ENCODE peak calls at places on chromosome 1, in six cellular contexts. W is mucosa of gallbladder, X is NCI-H2081 treated with DMSO at 0.1 percent for 48 hours, B is GM10248, D is tibial artery, Q is cardiac muscle cell. M is an unnamed sample.
A peak's percentile ranks its signal among the peaks of the same experiment; 100 is the strongest.

GRCh38 chr1:184385863-184386262 is 966 bp upstream of the C1orf21 start:
- DNase-seq in W (no peak), X (no peak), B (no peak), D (no peak), Q (no peak), M (no peak)

GRCh38 chr1:201408176-201408814 is 9.2 kb upstream of the LAD1 start:
- DNase-seq in W (peak; percentile 85), X (no peak), B (peak; percentile 85), D (peak; percentile 76), Q (peak; percentile 80), M (peak; percentile 77)

GRCh38 chr1:111515291-111516007 is 12.0 kb upstream of the ADORA3 start:
- DNase-seq in W (peak; percentile 42), X (no peak), B (peak; percentile 35), D (peak; percentile 74), Q (peak; percentile 65), M (peak; percentile 73)

GRCh38 chr1:44660176-44660575 is 14.1 kb downstream of the TMEM53 start:
- DNase-seq in W (peak; percentile 55), X (no peak), B (no peak), D (no peak), Q (peak; percentile 50), M (no peak)

GRCh38 chr1:57471995-57472394 is 48.1 kb upstream of the DAB1 start:
- DNase-seq in W (no peak), X (no peak), B (no peak), D (no peak), Q (no peak), M (no peak)

GRCh38 chr1:5983361-5984103 is 8.7 kb downstream of the NPHP4 start:
- DNase-seq in W (no peak), X (no peak), B (no peak), D (no peak), Q (peak; percentile 49), M (peak; percentile 77)

GRCh38 chr1:80673935-80674597 is 1126.7 kb upstream of the ADGRL2 start:
- DNase-seq in W (no peak), X (no peak), B (no peak), D (no peak), Q (no peak), M (no peak)

GRCh38 chr1:5734414-5734813 is 257.8 kb downstream of the NPHP4 start:
- DNase-seq in W (no peak), X (no peak), B (no peak), D (no peak), Q (no peak), M (no peak)

GRCh38 chr1:194194724-194195123 is 1008.3 kb upstream of the B3GALT2 start:
- DNase-seq in W (no peak), X (no peak), B (no peak), D (no peak), Q (no peak), M (peak; percentile 11)

GRCh38 chr1:36062321-36062720 is 21.6 kb upstream of the TEKT2 start:
- DNase-seq in W (no peak), X (no peak), B (no peak), D (no peak), Q (no peak), M (no peak)

GRCh38 chr1:11320153-11320936 is 47.3 kb downstream of the UBIAD1 start:
- DNase-seq in W (no peak), X (no peak), B (peak; percentile 78), D (no peak), Q (no peak), M (no peak)

GRCh38 chr1:172837816-172838680 is 179.1 kb downstream of the FASLG start:
- DNase-seq in W (no peak), X (no peak), B (no peak), D (no peak), Q (peak; percentile 18), M (peak; percentile 21)

GRCh38 chr1:110211503-110212164 is 1.5 kb downstream of the KCNC4 start:
- DNase-seq in W (no peak), X (no peak), B (no peak), D (no peak), Q (no peak), M (no peak)

GRCh38 chr1:22949807-22950462 is 22.7 kb downstream of the LACTBL1 start:
- DNase-seq in W (no peak), X (no peak), B (no peak), D (no peak), Q (no peak), M (no peak)

GRCh38 chr1:30759718-30760281 is 2.2 kb upstream of the LAPTM5 start:
- DNase-seq in W (no peak), X (no peak), B (no peak), D (no peak), Q (no peak), M (no peak)

GRCh38 chr1:198072177-198072576 is 84.6 kb upstream of the NEK7 start:
- DNase-seq in W (no peak), X (no peak), B (no peak), D (no peak), Q (peak; percentile 37), M (peak; percentile 21)

GRCh38 chr1:53765656-53766055 is 26.7 kb upstream of the GLIS1 start:
- DNase-seq in W (no peak), X (no peak), B (no peak), D (no peak), Q (peak; percentile 72), M (peak; percentile 79)

GRCh38 chr1:232351335-232351734 is 278.6 kb downstream of the SIPA1L2 start:
- DNase-seq in W (no peak), X (no peak), B (no peak), D (no peak), Q (no peak), M (no peak)

GRCh38 chr1:37752583-37753471 is 12.1 kb downstream of the EPHA10 start:
- DNase-seq in W (no peak), X (no peak), B (peak; percentile 71), D (no peak), Q (peak; percentile 23), M (peak; percentile 12)

GRCh38 chr1:89758127-89758526 is 62.7 kb upstream of the LRRC8D start:
- DNase-seq in W (no peak), X (no peak), B (no peak), D (no peak), Q (no peak), M (no peak)

GRCh38 chr1:228016181-228016510 is 9.3 kb downstream of the WNT3A start:
- DNase-seq in W (no peak), X (no peak), B (peak; percentile 7), D (no peak), Q (no peak), M (no peak)

GRCh38 chr1:236063919-236064673 is 794 bp downstream of the NID1 start:
- DNase-seq in W (peak; percentile 73), X (no peak), B (peak; percentile 42), D (peak; percentile 78), Q (peak; percentile 83), M (peak; percentile 86)

GRCh38 chr1:59142663-59143487 is 154.0 kb upstream of the FGGY start:
- DNase-seq in W (peak; percentile 73), X (no peak), B (peak; percentile 34), D (peak; percentile 30), Q (peak; percentile 95), M (peak; percentile 98)

GRCh38 chr1:158983235-158983634 is 26.5 kb upstream of the IFI16 start:
- DNase-seq in W (no peak), X (no peak), B (no peak), D (no peak), Q (no peak), M (no peak)

GRCh38 chr1:1833916-1834325 is 55.7 kb upstream of the NADK start:
- DNase-seq in W (no peak), X (no peak), B (peak; percentile 40), D (no peak), Q (no peak), M (no peak)

GRCh38 chr1:236141447-236142357 is 637 bp upstream of the GPR137B start:
- DNase-seq in W (peak; percentile 34), X (no peak), B (peak; percentile 58), D (no peak), Q (peak; percentile 61), M (peak; percentile 77)

GRCh38 chr1:92480200-92480812 is 6.4 kb downstream of the GFI1 start:
- DNase-seq in W (no peak), X (no peak), B (no peak), D (no peak), Q (no peak), M (no peak)

GRCh38 chr1:212118167-212118871 is 82.8 kb downstream of the DTL start:
- DNase-seq in W (no peak), X (no peak), B (no peak), D (no peak), Q (peak; percentile 59), M (peak; percentile 41)

GRCh38 chr1:210438928-210439841 is 110.5 kb downstream of the HHAT start:
- DNase-seq in W (no peak), X (no peak), B (no peak), D (no peak), Q (peak; percentile 16), M (peak; percentile 100)

GRCh38 chr1:15260418-15261154 is 13.6 kb downstream of the FHAD1 start:
- DNase-seq in W (no peak), X (no peak), B (no peak), D (no peak), Q (peak; percentile 78), M (no peak)

GRCh38 chr1:15578921-15579682 is 5.7 kb downstream of the AGMAT start:
- DNase-seq in W (no peak), X (no peak), B (peak; percentile 57), D (no peak), Q (no peak), M (no peak)

GRCh38 chr1:27405074-27405473 is 12.7 kb downstream of the GPR3 start:
- DNase-seq in W (peak; percentile 39), X (no peak), B (no peak), D (no peak), Q (peak; percentile 87), M (peak; percentile 76)

GRCh38 chr1:80171101-80171500 is 1164.6 kb upstream of the ADGRL4 start:
- DNase-seq in W (no peak), X (no peak), B (no peak), D (no peak), Q (peak; percentile 32), M (no peak)

GRCh38 chr1:56515898-56516538 is 63.3 kb downstream of the PLPP3 start:
- DNase-seq in W (no peak), X (no peak), B (no peak), D (no peak), Q (no peak), M (no peak)

GRCh38 chr1:201126832-201127754 is at the start of gene ASCL5:
- DNase-seq in W (peak; percentile 39), X (no peak), B (no peak), D (no peak), Q (no peak), M (peak; percentile 36)

GRCh38 chr1:23384312-23385058 is 14.8 kb upstream of the ZNF436 start:
- DNase-seq in W (no peak), X (no peak), B (no peak), D (no peak), Q (peak; percentile 85), M (peak; percentile 81)

M was measured in EH.